ENCODE peak calls at places on chromosomes 7 and 10, in ten cellular contexts. One of them, this sample, is unnamed.

GRCh38 chr7:91653257-91653656 is 227.2 kb downstream of the MTERF1 start:
- DNase-seq in naive thymus-derived CD4-positive, alpha-beta T cell: no peak
- DNase-seq in mesendoderm: no peak
- DNase-seq in Caco-2: no peak
- DNase-seq in effector memory CD4-positive, alpha-beta T cell: no peak
- DNase-seq in HCT116: no peak
- DNase-seq in K562: no peak
- DNase-seq in fibroblast of the aortic adventitia: peak; percentile 67
- DNase-seq in sigmoid colon: no peak
- DNase-seq in BJ: no peak
- DNase-seq in this sample: no peak

GRCh38 chr7:104934665-104935064 is 79.3 kb upstream of the KMT2E start:
- DNase-seq in mesendoderm: no peak
- DNase-seq in naive thymus-derived CD4-positive, alpha-beta T cell: no peak
- DNase-seq in fibroblast of the aortic adventitia: no peak
- DNase-seq in Caco-2: no peak
- DNase-seq in effector memory CD4-positive, alpha-beta T cell: no peak
- DNase-seq in HCT116: no peak
- DNase-seq in BJ: no peak
- DNase-seq in sigmoid colon: no peak
- DNase-seq in K562: no peak
- DNase-seq in this sample: no peak

GRCh38 chr7:1040790-1041189 is 3.6 kb upstream of the GPR146 start:
- DNase-seq in naive thymus-derived CD4-positive, alpha-beta T cell: no peak
- DNase-seq in fibroblast of the aortic adventitia: peak; percentile 38
- DNase-seq in effector memory CD4-positive, alpha-beta T cell: no peak
- DNase-seq in mesendoderm: no peak
- DNase-seq in sigmoid colon: no peak
- DNase-seq in HCT116: no peak
- DNase-seq in BJ: peak; percentile 50
- DNase-seq in Caco-2: no peak
- DNase-seq in K562: no peak
- DNase-seq in this sample: no peak

GRCh38 chr10:20415684-20416083 is 481.4 kb downstream of the NEBL start:
- DNase-seq in Caco-2: no peak
- DNase-seq in naive thymus-derived CD4-positive, alpha-beta T cell: no peak
- DNase-seq in HCT116: no peak
- DNase-seq in fibroblast of the aortic adventitia: no peak
- DNase-seq in BJ: no peak
- DNase-seq in effector memory CD4-positive, alpha-beta T cell: no peak
- DNase-seq in mesendoderm: no peak
- DNase-seq in sigmoid colon: no peak
- DNase-seq in K562: no peak
- DNase-seq in this sample: no peak

GRCh38 chr7:48292949-48293348 is 121.7 kb downstream of the ABCA13 start:
- DNase-seq in BJ: no peak
- DNase-seq in fibroblast of the aortic adventitia: no peak
- DNase-seq in Caco-2: no peak
- DNase-seq in HCT116: no peak
- DNase-seq in K562: no peak
- DNase-seq in naive thymus-derived CD4-positive, alpha-beta T cell: no peak
- DNase-seq in mesendoderm: no peak
- DNase-seq in effector memory CD4-positive, alpha-beta T cell: no peak
- DNase-seq in sigmoid colon: no peak
- DNase-seq in this sample: no peak

GRCh38 chr10:3406556-3406955 is 234.0 kb upstream of the PITRM1 start:
- DNase-seq in HCT116: no peak
- DNase-seq in naive thymus-derived CD4-positive, alpha-beta T cell: no peak
- DNase-seq in Caco-2: no peak
- DNase-seq in sigmoid colon: no peak
- DNase-seq in mesendoderm: no peak
- DNase-seq in effector memory CD4-positive, alpha-beta T cell: no peak
- DNase-seq in BJ: no peak
- DNase-seq in fibroblast of the aortic adventitia: no peak
- DNase-seq in K562: no peak
- DNase-seq in this sample: no peak

GRCh38 chr7:149558149-149558861 is 60.7 kb upstream of the ZNF746 start:
- DNase-seq in HCT116: peak; percentile 91
- DNase-seq in Caco-2: no peak
- DNase-seq in effector memory CD4-positive, alpha-beta T cell: no peak
- DNase-seq in K562: no peak
- DNase-seq in BJ: peak; percentile 19
- DNase-seq in naive thymus-derived CD4-positive, alpha-beta T cell: no peak
- DNase-seq in mesendoderm: no peak
- DNase-seq in fibroblast of the aortic adventitia: peak; percentile 65
- DNase-seq in sigmoid colon: no peak
- DNase-seq in this sample: no peak

GRCh38 chr7:106952658-106953231 is 87.7 kb downstream of the PIK3CG start:
- DNase-seq in BJ: no peak
- DNase-seq in effector memory CD4-positive, alpha-beta T cell: no peak
- DNase-seq in fibroblast of the aortic adventitia: no peak
- DNase-seq in K562: peak; percentile 66
- DNase-seq in mesendoderm: peak; percentile 24
- DNase-seq in Caco-2: no peak
- DNase-seq in sigmoid colon: peak; percentile 72
- DNase-seq in HCT116: no peak
- DNase-seq in naive thymus-derived CD4-positive, alpha-beta T cell: no peak
- DNase-seq in this sample: no peak

GRCh38 chr10:682931-683447 is 6.5 kb downstream of the DIP2C start:
- DNase-seq in effector memory CD4-positive, alpha-beta T cell: no peak
- DNase-seq in sigmoid colon: no peak
- DNase-seq in fibroblast of the aortic adventitia: no peak
- DNase-seq in HCT116: no peak
- DNase-seq in naive thymus-derived CD4-positive, alpha-beta T cell: no peak
- DNase-seq in Caco-2: no peak
- DNase-seq in mesendoderm: no peak
- DNase-seq in BJ: no peak
- DNase-seq in K562: no peak
- DNase-seq in this sample: no peak

GRCh38 chr10:30063098-30063497 is 3.7 kb upstream of the JCAD start:
- DNase-seq in sigmoid colon: peak; percentile 77
- DNase-seq in HCT116: no peak
- DNase-seq in K562: no peak
- DNase-seq in mesendoderm: no peak
- DNase-seq in effector memory CD4-positive, alpha-beta T cell: no peak
- DNase-seq in naive thymus-derived CD4-positive, alpha-beta T cell: no peak
- DNase-seq in fibroblast of the aortic adventitia: peak; percentile 47
- DNase-seq in Caco-2: no peak
- DNase-seq in BJ: no peak
- DNase-seq in this sample: no peak

GRCh38 chr10:15439381-15439837 is 68.3 kb upstream of the FAM171A1 start:
- DNase-seq in sigmoid colon: peak; percentile 70
- DNase-seq in K562: peak; percentile 32
- DNase-seq in Caco-2: no peak
- DNase-seq in BJ: no peak
- DNase-seq in fibroblast of the aortic adventitia: peak; percentile 95
- DNase-seq in naive thymus-derived CD4-positive, alpha-beta T cell: no peak
- DNase-seq in effector memory CD4-positive, alpha-beta T cell: no peak
- DNase-seq in HCT116: no peak
- DNase-seq in mesendoderm: peak; percentile 71
- DNase-seq in this sample: no peak

GRCh38 chr7:27242580-27243339 is at the start of gene EVX1:
- DNase-seq in HCT116: no peak
- DNase-seq in sigmoid colon: no peak
- DNase-seq in naive thymus-derived CD4-positive, alpha-beta T cell: peak; percentile 74
- DNase-seq in Caco-2: no peak
- DNase-seq in BJ: no peak
- DNase-seq in mesendoderm: peak; percentile 89
- DNase-seq in fibroblast of the aortic adventitia: no peak
- DNase-seq in K562: no peak
- DNase-seq in effector memory CD4-positive, alpha-beta T cell: peak; percentile 25
- DNase-seq in this sample: no peak

GRCh38 chr7:77866791-77867190 is 68.2 kb downstream of the PHTF2 start:
- DNase-seq in BJ: peak; percentile 39
- DNase-seq in K562: no peak
- DNase-seq in fibroblast of the aortic adventitia: peak; percentile 52
- DNase-seq in naive thymus-derived CD4-positive, alpha-beta T cell: no peak
- DNase-seq in HCT116: no peak
- DNase-seq in Caco-2: no peak
- DNase-seq in sigmoid colon: no peak
- DNase-seq in mesendoderm: no peak
- DNase-seq in effector memory CD4-positive, alpha-beta T cell: no peak
- DNase-seq in this sample: no peak

DNA sequence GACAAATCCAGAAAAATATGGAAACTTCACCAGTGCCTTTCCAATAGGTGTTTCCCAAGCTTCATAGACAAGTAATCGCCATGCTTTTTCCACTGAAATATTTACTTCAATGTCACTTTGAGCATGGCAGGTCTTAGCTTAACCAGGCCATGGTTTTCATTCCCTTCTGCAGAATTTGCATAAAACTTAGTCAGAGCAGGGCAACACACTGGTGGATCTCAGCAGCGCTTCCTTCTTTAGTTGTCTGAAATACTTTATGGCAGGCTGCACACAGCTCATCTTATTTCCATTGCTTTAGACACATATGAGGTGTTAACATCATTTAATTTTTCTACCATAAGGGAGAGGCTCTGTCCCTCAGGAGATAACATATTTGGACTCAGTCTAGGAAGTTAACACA is 102.9 kb upstream of the AHR start:
- DNase-seq in HCT116: no peak
- DNase-seq in mesendoderm: no peak
- DNase-seq in fibroblast of the aortic adventitia: no peak
- DNase-seq in naive thymus-derived CD4-positive, alpha-beta T cell: no peak
- DNase-seq in BJ: no peak
- DNase-seq in sigmoid colon: no peak
- DNase-seq in K562: no peak
- DNase-seq in effector memory CD4-positive, alpha-beta T cell: no peak
- DNase-seq in Caco-2: no peak
- DNase-seq in this sample: no peak
- H3K4me3 ChIP-seq in HCT116: no peak overlapping the region
- H3K4me3 ChIP-seq in mesendoderm: no peak overlapping the region
- H3K4me3 ChIP-seq in fibroblast of the aortic adventitia: no peak overlapping the region
- H3K4me3 ChIP-seq in naive thymus-derived CD4-positive, alpha-beta T cell: no peak overlapping the region
- H3K4me3 ChIP-seq in BJ: no peak overlapping the region
- H3K4me3 ChIP-seq in sigmoid colon: no peak overlapping the region
- H3K4me3 ChIP-seq in K562: no peak overlapping the region
- H3K4me3 ChIP-seq in effector memory CD4-positive, alpha-beta T cell: no peak overlapping the region
- H3K4me3 ChIP-seq in Caco-2: no peak overlapping the region
- H3K4me3 ChIP-seq in this sample: no peak overlapping the region

GRCh38 chr7:148175512-148175911 is 415.1 kb upstream of the C7orf33 start:
- DNase-seq in sigmoid colon: no peak
- DNase-seq in naive thymus-derived CD4-positive, alpha-beta T cell: no peak
- DNase-seq in fibroblast of the aortic adventitia: no peak
- DNase-seq in mesendoderm: no peak
- DNase-seq in BJ: no peak
- DNase-seq in Caco-2: no peak
- DNase-seq in HCT116: no peak
- DNase-seq in K562: no peak
- DNase-seq in effector memory CD4-positive, alpha-beta T cell: no peak
- DNase-seq in this sample: no peak
- H3K4me3 ChIP-seq in sigmoid colon: no peak overlapping the region
- H3K4me3 ChIP-seq in naive thymus-derived CD4-positive, alpha-beta T cell: no peak overlapping the region
- H3K4me3 ChIP-seq in fibroblast of the aortic adventitia: no peak overlapping the region
- H3K4me3 ChIP-seq in mesendoderm: no peak overlapping the region
- H3K4me3 ChIP-seq in BJ: no peak overlapping the region
- H3K4me3 ChIP-seq in Caco-2: no peak overlapping the region
- H3K4me3 ChIP-seq in HCT116: no peak overlapping the region
- H3K4me3 ChIP-seq in K562: no peak overlapping the region
- H3K4me3 ChIP-seq in effector memory CD4-positive, alpha-beta T cell: no peak overlapping the region
- H3K4me3 ChIP-seq in this sample: no peak overlapping the region

GRCh38 chr10:79103078-79103477 is 34.3 kb downstream of the ZMIZ1 start:
- DNase-seq in sigmoid colon: no peak
- DNase-seq in Caco-2: no peak
- DNase-seq in BJ: no peak
- DNase-seq in K562: no peak
- DNase-seq in mesendoderm: no peak
- DNase-seq in HCT116: no peak
- DNase-seq in effector memory CD4-positive, alpha-beta T cell: no peak
- DNase-seq in fibroblast of the aortic adventitia: no peak
- DNase-seq in naive thymus-derived CD4-positive, alpha-beta T cell: no peak
- DNase-seq in this sample: no peak

GRCh38 chr10:79100761-79101160 is 32.0 kb downstream of the ZMIZ1 start:
- DNase-seq in Caco-2: no peak
- DNase-seq in naive thymus-derived CD4-positive, alpha-beta T cell: no peak
- DNase-seq in HCT116: no peak
- DNase-seq in mesendoderm: no peak
- DNase-seq in effector memory CD4-positive, alpha-beta T cell: no peak
- DNase-seq in fibroblast of the aortic adventitia: no peak
- DNase-seq in K562: no peak
- DNase-seq in sigmoid colon: no peak
- DNase-seq in BJ: no peak
- DNase-seq in this sample: no peak

GRCh38 chr10:79099898-79100448 is 31.2 kb downstream of the ZMIZ1 start:
- DNase-seq in HCT116: no peak
- DNase-seq in BJ: no peak
- DNase-seq in Caco-2: no peak
- DNase-seq in fibroblast of the aortic adventitia: no peak
- DNase-seq in naive thymus-derived CD4-positive, alpha-beta T cell: no peak
- DNase-seq in K562: no peak
- DNase-seq in effector memory CD4-positive, alpha-beta T cell: no peak
- DNase-seq in mesendoderm: no peak
- DNase-seq in sigmoid colon: no peak
- DNase-seq in this sample: no peak

GRCh38 chr10:79102056-79102874 is 33.5 kb downstream of the ZMIZ1 start:
- DNase-seq in fibroblast of the aortic adventitia: peak; percentile 64
- DNase-seq in naive thymus-derived CD4-positive, alpha-beta T cell: no peak
- DNase-seq in effector memory CD4-positive, alpha-beta T cell: no peak
- DNase-seq in Caco-2: no peak
- DNase-seq in K562: peak; percentile 56
- DNase-seq in mesendoderm: peak; percentile 53
- DNase-seq in BJ: no peak
- DNase-seq in HCT116: no peak
- DNase-seq in sigmoid colon: peak; percentile 93
- DNase-seq in this sample: no peak

GRCh38 chr10:79101560-79101971 is 32.8 kb downstream of the ZMIZ1 start:
- DNase-seq in naive thymus-derived CD4-positive, alpha-beta T cell: no peak
- DNase-seq in K562: no peak
- DNase-seq in HCT116: no peak
- DNase-seq in mesendoderm: no peak
- DNase-seq in sigmoid colon: no peak
- DNase-seq in fibroblast of the aortic adventitia: no peak
- DNase-seq in BJ: no peak
- DNase-seq in effector memory CD4-positive, alpha-beta T cell: no peak
- DNase-seq in Caco-2: no peak
- DNase-seq in this sample: no peak
- H3K4me3 ChIP-seq in naive thymus-derived CD4-positive, alpha-beta T cell: no peak overlapping the region
- H3K4me3 ChIP-seq in K562: no peak overlapping the region
- H3K4me3 ChIP-seq in HCT116: no peak overlapping the region
- H3K4me3 ChIP-seq in mesendoderm: no peak overlapping the region
- H3K4me3 ChIP-seq in sigmoid colon: no peak overlapping the region
- H3K4me3 ChIP-seq in fibroblast of the aortic adventitia: no peak overlapping the region
- H3K4me3 ChIP-seq in BJ: no peak overlapping the region
- H3K4me3 ChIP-seq in effector memory CD4-positive, alpha-beta T cell: no peak overlapping the region
- H3K4me3 ChIP-seq in Caco-2: no peak overlapping the region
- H3K4me3 ChIP-seq in this sample: no peak overlapping the region

DNA sequence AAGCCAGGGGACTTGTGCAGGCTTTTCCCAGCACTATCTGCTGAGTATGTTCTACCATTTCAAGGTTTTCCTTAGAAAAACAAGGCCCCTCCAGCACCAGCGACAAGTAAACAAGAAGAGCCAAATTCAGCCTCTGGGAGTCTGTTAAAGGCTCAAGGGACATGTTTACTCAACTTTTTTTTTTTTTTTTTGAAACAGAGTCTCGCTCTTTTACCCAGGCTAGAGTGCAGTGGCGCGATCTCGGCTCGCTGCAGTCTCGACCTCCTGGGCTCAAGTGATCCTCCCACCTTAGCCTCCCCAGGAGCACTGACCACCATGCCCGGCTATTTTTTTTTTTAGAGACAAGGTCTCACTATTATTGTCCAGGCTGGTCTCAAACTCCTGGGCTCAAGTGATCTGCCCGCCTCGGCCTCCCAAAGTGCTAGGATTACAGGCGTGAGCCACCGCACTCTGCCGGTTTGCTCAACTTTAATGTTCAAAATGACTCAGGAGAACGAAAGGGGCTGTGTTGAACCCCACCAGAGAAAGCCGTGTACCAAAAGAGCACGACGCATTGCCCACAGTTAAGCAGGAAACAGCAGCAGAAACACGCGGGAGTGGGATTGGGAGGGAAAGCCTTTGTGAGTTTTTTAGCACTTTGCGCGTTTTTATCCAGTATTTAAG is 773 bp downstream of the PRDX3 start:
- DNase-seq in BJ: no peak
- DNase-seq in sigmoid colon: no peak
- DNase-seq in effector memory CD4-positive, alpha-beta T cell: no peak
- DNase-seq in Caco-2: no peak
- DNase-seq in HCT116: no peak
- DNase-seq in mesendoderm: no peak
- DNase-seq in naive thymus-derived CD4-positive, alpha-beta T cell: no peak
- DNase-seq in fibroblast of the aortic adventitia: no peak
- DNase-seq in K562: no peak
- DNase-seq in this sample: no peak
- H3K4me3 ChIP-seq in BJ: peak overlapping the region; percentile 77
- H3K4me3 ChIP-seq in sigmoid colon: peak overlapping the region; percentile 73
- H3K4me3 ChIP-seq in effector memory CD4-positive, alpha-beta T cell: peak overlapping the region; percentile 97
- H3K4me3 ChIP-seq in Caco-2: peak overlapping the region; percentile 59
- H3K4me3 ChIP-seq in HCT116: peak overlapping the region; percentile 97
- H3K4me3 ChIP-seq in mesendoderm: peak overlapping the region; percentile 99
- H3K4me3 ChIP-seq in naive thymus-derived CD4-positive, alpha-beta T cell: peak overlapping the region; percentile 97
- H3K4me3 ChIP-seq in fibroblast of the aortic adventitia: peak overlapping the region; percentile 98
- H3K4me3 ChIP-seq in K562: peak overlapping the region; percentile 51
- H3K4me3 ChIP-seq in this sample: peak overlapping the region; percentile 78

This sample was measured in Jurkat, Clone E6-1.